ENCODE peak calls at places on chromosome 1, in ten cellular contexts. I, G, J, Z, K, O, N, R, V and C are unnamed samples.

GRCh38 chr1:203199481-203200058 is 13.1 kb upstream of the CHI3L1 start:
- DNase-seq in I (no peak), G (no peak), J (no peak), Z (no peak), K (no peak), O (peak; percentile 84), N (no peak), R (no peak), V (no peak), C (no peak)

GRCh38 chr1:67675800-67676199 is 9.2 kb upstream of the GADD45A start:
- DNase-seq in I (no peak), G (no peak), J (no peak), Z (no peak), K (no peak), O (peak; percentile 29), N (no peak), R (no peak), V (no peak), C (no peak)

GRCh38 chr1:44460107-44460885 is 55.2 kb downstream of the RNF220 start:
- DNase-seq in I (no peak), G (no peak), J (no peak), Z (no peak), K (no peak), O (no peak), N (no peak), R (no peak), V (no peak), C (no peak)

GRCh38 chr1:53286950-53287349 is 40.9 kb downstream of the LRP8 start:
- DNase-seq in I (no peak), G (no peak), J (no peak), Z (no peak), K (no peak), O (no peak), N (peak; percentile 72), R (no peak), V (no peak), C (no peak)

GRCh38 chr1:156623946-156624813 is 5.0 kb downstream of the HAPLN2 start:
- DNase-seq in I (peak; percentile 61), G (no peak), J (no peak), Z (peak; percentile 70), K (peak; percentile 90), O (peak; percentile 71), N (peak; percentile 89), R (peak; percentile 80), V (peak; percentile 5), C (peak; percentile 60)

GRCh38 chr1:44707112-44707881 is 23.7 kb downstream of the RNU5D-1 start:
- DNase-seq in I (peak; percentile 76), G (peak; percentile 71), J (no peak), Z (no peak), K (no peak), O (peak; percentile 97), N (no peak), R (no peak), V (no peak), C (no peak)

GRCh38 chr1:198934901-198935301 is 296.1 kb downstream of the PTPRC start:
- DNase-seq in I (no peak), G (no peak), J (no peak), Z (no peak), K (no peak), O (peak; percentile 38), N (no peak), R (no peak), V (peak; percentile 61), C (no peak)

GRCh38 chr1:31934706-31935629 is 3.2 kb downstream of the PTP4A2 start:
- DNase-seq in I (no peak), G (no peak), J (no peak), Z (no peak), K (no peak), O (peak; percentile 83), N (peak; percentile 48), R (no peak), V (no peak), C (no peak)

GRCh38 chr1:182575540-182576149 is 13.4 kb downstream of the RNASEL start:
- DNase-seq in I (no peak), G (peak; percentile 7), J (no peak), Z (no peak), K (no peak), O (peak; percentile 84), N (no peak), R (no peak), V (no peak), C (no peak)

GRCh38 chr1:203823306-203823705 is 27.9 kb downstream of the ZBED6 start:
- DNase-seq in I (no peak), G (no peak), J (no peak), Z (no peak), K (no peak), O (no peak), N (no peak), R (no peak), V (no peak), C (no peak)

GRCh38 chr1:22206551-22207125 is 63.7 kb upstream of the WNT4 start:
- DNase-seq in I (no peak), G (no peak), J (no peak), Z (no peak), K (no peak), O (peak; percentile 41), N (no peak), R (no peak), V (no peak), C (no peak)

GRCh38 chr1:229768232-229768631 is 142.2 kb downstream of the URB2 start:
- DNase-seq in I (no peak), G (no peak), J (no peak), Z (no peak), K (no peak), O (no peak), N (no peak), R (no peak), V (no peak), C (no peak)

GRCh38 chr1:55364216-55364615 is 149.1 kb upstream of the USP24 start:
- DNase-seq in I (no peak), G (no peak), J (no peak), Z (no peak), K (no peak), O (no peak), N (no peak), R (no peak), V (no peak), C (no peak)

GRCh38 chr1:55367273-55367672 is 152.1 kb upstream of the USP24 start:
- DNase-seq in I (no peak), G (no peak), J (no peak), Z (no peak), K (no peak), O (no peak), N (no peak), R (no peak), V (no peak), C (no peak)

GRCh38 chr1:55359611-55360010 is 144.4 kb upstream of the USP24 start:
- DNase-seq in I (no peak), G (no peak), J (no peak), Z (no peak), K (no peak), O (no peak), N (no peak), R (no peak), V (no peak), C (no peak)

GRCh38 chr1:55363261-55363660 is 148.1 kb upstream of the USP24 start:
- DNase-seq in I (no peak), G (peak; percentile 39), J (no peak), Z (no peak), K (no peak), O (peak; percentile 58), N (no peak), R (no peak), V (no peak), C (no peak)

DNA sequence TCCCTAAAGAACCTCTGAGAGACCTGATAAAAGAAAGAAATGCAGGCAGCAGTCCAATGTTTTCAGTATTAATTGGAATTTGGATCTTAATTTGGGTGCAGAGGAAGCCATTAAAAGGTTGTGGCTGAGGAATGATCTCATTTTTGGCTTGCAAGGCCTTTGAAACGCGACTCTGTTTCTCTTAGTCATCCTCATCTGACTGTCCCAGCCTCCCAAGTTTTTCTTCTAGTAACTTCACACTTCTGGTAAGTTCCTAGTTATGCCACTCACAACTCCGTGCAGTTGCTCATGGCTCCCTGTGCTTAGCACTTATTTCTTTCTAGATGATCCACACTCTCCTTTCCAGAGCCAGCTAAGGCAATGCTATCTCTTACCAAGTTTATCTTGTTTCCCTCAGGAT is 147.4 kb upstream of the USP24 start:
- DNase-seq in I (no peak), G (peak; percentile 10), J (no peak), Z (no peak), K (no peak), O (peak; percentile 90), N (no peak), R (no peak), V (no peak), C (no peak)
- H3K27ac ChIP-seq in I (no peak overlapping the region), G (peak overlapping the region; percentile 22), J (no peak overlapping the region), Z (peak overlapping the region; percentile 23), K (no peak overlapping the region), O (no peak overlapping the region), N (no peak overlapping the region), R (no peak overlapping the region), V (no peak overlapping the region), C (peak overlapping the region; percentile 64)

DNA sequence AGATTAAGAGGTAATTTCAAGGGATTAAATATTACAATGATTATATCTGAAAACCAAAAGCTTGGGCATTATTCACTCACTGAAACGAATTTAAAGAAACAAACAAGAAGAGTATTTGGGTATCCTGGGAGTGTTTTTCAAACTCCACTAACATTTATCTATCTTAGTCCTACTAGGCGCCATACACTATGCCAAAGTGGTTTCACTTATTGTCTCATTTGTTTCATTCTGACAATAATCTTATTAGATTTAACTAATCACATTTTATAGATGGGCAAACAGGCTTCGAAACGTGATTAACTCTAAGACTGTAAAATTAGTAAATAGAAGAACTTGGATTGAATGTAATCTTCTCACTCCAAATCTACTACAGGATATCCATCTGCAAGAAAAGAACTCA is 25.4 kb downstream of the ASH1L start:
- DNase-seq in I (no peak), G (no peak), J (no peak), Z (no peak), K (no peak), O (no peak), N (no peak), R (no peak), V (no peak), C (no peak)
- H3K27ac ChIP-seq in I (no peak overlapping the region), G (no peak overlapping the region), J (no peak overlapping the region), Z (no peak overlapping the region), K (peak overlapping the region; percentile 29), O (no peak overlapping the region), N (no peak overlapping the region), R (peak overlapping the region; percentile 1), V (no peak overlapping the region), C (peak overlapping the region; percentile 70)

GRCh38 chr1:36179220-36179600 is 23.2 kb downstream of the MAP7D1 start:
- DNase-seq in I (no peak), G (no peak), J (no peak), Z (no peak), K (no peak), O (no peak), N (no peak), R (no peak), V (no peak), C (no peak)
- H3K27ac ChIP-seq in I (no peak overlapping the region), G (no peak overlapping the region), J (no peak overlapping the region), Z (peak overlapping the region; percentile 8), K (no peak overlapping the region), O (no peak overlapping the region), N (no peak overlapping the region), R (no peak overlapping the region), V (no peak overlapping the region), C (peak overlapping the region; percentile 100)

DNA sequence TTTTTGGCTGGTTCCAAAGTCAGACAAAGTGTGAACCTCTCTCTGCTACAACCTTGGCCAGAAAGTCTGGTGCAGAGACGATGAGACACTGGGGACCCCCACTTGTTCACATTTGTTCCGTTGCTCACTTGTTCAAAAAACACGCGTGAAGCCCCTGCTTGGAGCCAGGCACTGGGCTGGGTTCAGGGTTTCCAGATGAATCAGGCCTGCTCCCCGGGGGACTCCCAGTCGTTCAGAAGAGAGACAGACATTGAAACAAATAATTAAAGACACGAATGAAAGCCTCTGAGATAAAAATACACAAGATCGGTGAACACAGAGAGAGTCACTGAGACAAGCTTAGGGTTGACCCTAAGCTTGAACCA is 101.5 kb upstream of the RUNX3 start:
- DNase-seq in I (no peak), G (no peak), J (no peak), Z (no peak), K (no peak), O (no peak), N (no peak), R (no peak), V (peak; percentile 20), C (no peak)
- H3K27ac ChIP-seq in I (no peak overlapping the region), G (no peak overlapping the region), J (no peak overlapping the region), Z (no peak overlapping the region), K (no peak overlapping the region), O (no peak overlapping the region), N (no peak overlapping the region), R (no peak overlapping the region), V (peak overlapping the region; percentile 14), C (no peak overlapping the region)